ENCODE peak calls at places on chromosomes 12 and 14, in ten cellular contexts. W is astrocyte of the spinal cord, C is lower leg skin, D is HS-27A, X is AG20443, B is adipocyte, H is thyroid gland, U is mucosa of descending colon, G is NCI-H2081, Y is germinal center. R is an unnamed sample.

GRCh38 chr14:35353409-35354172 is 51.0 kb downstream of the NFKBIA start:
- DNase-seq in W (no peak), C (no peak), D (no peak), X (no peak), B (no peak), H (no peak), U (no peak), G (no peak), Y (no peak), R (no peak)

GRCh38 chr12:11228268-11228879 is 41.1 kb downstream of the PRB3 start:
- DNase-seq in W (peak), C (no peak), D (peak), X (peak), B (peak), H (peak), U (peak), G (peak), Y (peak), R (peak)

GRCh38 chr12:128844031-128844635 is 9.1 kb upstream of the GLT1D1 start:
- DNase-seq in W (no peak), C (no peak), D (no peak), X (no peak), B (no peak), H (no peak), U (no peak), G (no peak), Y (peak), R (no peak)

GRCh38 chr12:11684393-11684792 is 34.9 kb downstream of the ETV6 start:
- DNase-seq in W (no peak), C (no peak), D (no peak), X (no peak), B (no peak), H (no peak), U (no peak), G (no peak), Y (no peak), R (no peak)

GRCh38 chr12:119594772-119595445 is 1.3 kb downstream of the TMEM233 start:
- DNase-seq in W (peak), C (no peak), D (no peak), X (peak), B (no peak), H (peak), U (no peak), G (no peak), Y (no peak), R (no peak)

GRCh38 chr12:67633708-67634107 is 14.8 kb upstream of the DYRK2 start:
- DNase-seq in W (no peak), C (peak), D (no peak), X (no peak), B (no peak), H (peak), U (peak), G (no peak), Y (no peak), R (no peak)

GRCh38 chr14:66117600-66117999 is 368.6 kb upstream of the CCDC196 start:
- DNase-seq in W (peak), C (no peak), D (no peak), X (peak), B (peak), H (no peak), U (no peak), G (no peak), Y (no peak), R (no peak)

GRCh38 chr12:52200086-52200782 is 8.4 kb upstream of the KRT80 start:
- DNase-seq in W (no peak), C (no peak), D (no peak), X (no peak), B (no peak), H (no peak), U (no peak), G (no peak), Y (no peak), R (no peak)

GRCh38 chr12:121190523-121191031 is 19.4 kb upstream of the P2RX4 start:
- DNase-seq in W (peak), C (no peak), D (peak), X (peak), B (peak), H (no peak), U (no peak), G (no peak), Y (peak), R (no peak)

GRCh38 chr14:58793096-58793740 is 155.5 kb downstream of the DACT1 start:
- DNase-seq in W (no peak), C (no peak), D (no peak), X (no peak), B (no peak), H (no peak), U (no peak), G (no peak), Y (no peak), R (no peak)

GRCh38 chr14:50883827-50884197 is 12.0 kb downstream of the ABHD12B start:
- DNase-seq in W (no peak), C (no peak), D (no peak), X (no peak), B (no peak), H (no peak), U (no peak), G (no peak), Y (no peak), R (no peak)

GRCh38 chr14:55136868-55137785 is 8.1 kb downstream of the LGALS3 start:
- DNase-seq in W (peak), C (no peak), D (no peak), X (peak), B (peak), H (peak), U (peak), G (no peak), Y (no peak), R (peak)

GRCh38 chr14:24670594-24670993 is 36.6 kb upstream of the GZMB start:
- DNase-seq in W (no peak), C (no peak), D (no peak), X (no peak), B (no peak), H (no peak), U (no peak), G (no peak), Y (no peak), R (no peak)

GRCh38 chr12:93784339-93785086 is 107.3 kb downstream of the CRADD start:
- DNase-seq in W (peak), C (peak), D (no peak), X (no peak), B (peak), H (peak), U (peak), G (no peak), Y (no peak), R (peak)

GRCh38 chr14:56811596-56812363 is 1.5 kb upstream of the OTX2 start:
- DNase-seq in W (no peak), C (no peak), D (no peak), X (no peak), B (no peak), H (no peak), U (no peak), G (no peak), Y (no peak), R (no peak)

GRCh38 chr14:101017209-101017608 is 113.7 kb upstream of the RTL1 start:
- DNase-seq in W (peak), C (no peak), D (no peak), X (peak), B (peak), H (no peak), U (no peak), G (no peak), Y (no peak), R (peak)

GRCh38 chr12:92745874-92746553 is 43.2 kb downstream of the PLEKHG7 start:
- DNase-seq in W (peak), C (peak), D (peak), X (peak), B (peak), H (peak), U (peak), G (peak), Y (no peak), R (peak)

GRCh38 chr12:6630696-6631095 is 5.1 kb downstream of the LPAR5 start:
- DNase-seq in W (no peak), C (no peak), D (no peak), X (no peak), B (no peak), H (no peak), U (no peak), G (no peak), Y (no peak), R (no peak)